ENCODE peak calls at places on chromosomes 7 and 10, in seven cellular contexts. One of them, this sample, is unnamed.

GRCh38 chr7:26143298-26144044 is 8.5 kb upstream of the NFE2L3 start:
- DNase-seq in memory B cell: no peak
- DNase-seq in posterior cingulate gyrus: no peak
- DNase-seq in A549: peak
- DNase-seq in nephron progenitor cell: no peak
- DNase-seq in H7: no peak
- DNase-seq in T-helper 9 cell: no peak
- DNase-seq in this sample: no peak

GRCh38 chr7:87216701-87217508 is 2.6 kb downstream of the TMEM243 start:
- DNase-seq in memory B cell: peak
- DNase-seq in T-helper 9 cell: no peak
- DNase-seq in nephron progenitor cell: no peak
- DNase-seq in H7: no peak
- DNase-seq in A549: no peak
- DNase-seq in posterior cingulate gyrus: no peak
- DNase-seq in this sample: peak

GRCh38 chr10:79074732-79075131 is 6.0 kb downstream of the ZMIZ1 start:
- DNase-seq in T-helper 9 cell: no peak
- DNase-seq in posterior cingulate gyrus: no peak
- DNase-seq in H7: no peak
- DNase-seq in memory B cell: no peak
- DNase-seq in A549: no peak
- DNase-seq in nephron progenitor cell: no peak
- DNase-seq in this sample: no peak

GRCh38 chr10:124058346-124059003 is 34.9 kb downstream of the CHST15 start:
- DNase-seq in A549: no peak
- DNase-seq in posterior cingulate gyrus: peak
- DNase-seq in nephron progenitor cell: no peak
- DNase-seq in H7: no peak
- DNase-seq in T-helper 9 cell: no peak
- DNase-seq in memory B cell: no peak
- DNase-seq in this sample: no peak

GRCh38 chr10:773562-774161 is 84.2 kb upstream of the DIP2C start:
- DNase-seq in T-helper 9 cell: no peak
- DNase-seq in A549: no peak
- DNase-seq in memory B cell: no peak
- DNase-seq in nephron progenitor cell: no peak
- DNase-seq in H7: peak
- DNase-seq in posterior cingulate gyrus: peak
- DNase-seq in this sample: no peak

GRCh38 chr7:136030867-136031318 is 53.7 kb upstream of the MTPN start:
- DNase-seq in H7: no peak
- DNase-seq in nephron progenitor cell: no peak
- DNase-seq in memory B cell: no peak
- DNase-seq in posterior cingulate gyrus: no peak
- DNase-seq in T-helper 9 cell: no peak
- DNase-seq in A549: no peak
- DNase-seq in this sample: no peak

GRCh38 chr10:60414877-60415585 is 25.4 kb upstream of the ANK3 start:
- DNase-seq in memory B cell: no peak
- DNase-seq in H7: no peak
- DNase-seq in nephron progenitor cell: no peak
- DNase-seq in A549: peak
- DNase-seq in T-helper 9 cell: no peak
- DNase-seq in posterior cingulate gyrus: no peak
- DNase-seq in this sample: no peak

GRCh38 chr10:12531305-12531738 is 182.0 kb downstream of the CAMK1D start:
- DNase-seq in nephron progenitor cell: no peak
- DNase-seq in memory B cell: no peak
- DNase-seq in T-helper 9 cell: no peak
- DNase-seq in A549: peak
- DNase-seq in H7: no peak
- DNase-seq in posterior cingulate gyrus: peak
- DNase-seq in this sample: no peak

GRCh38 chr7:140330128-140330527 is 68.2 kb downstream of the SLC37A3 start:
- DNase-seq in H7: no peak
- DNase-seq in posterior cingulate gyrus: peak
- DNase-seq in nephron progenitor cell: no peak
- DNase-seq in memory B cell: no peak
- DNase-seq in A549: no peak
- DNase-seq in T-helper 9 cell: no peak
- DNase-seq in this sample: no peak

GRCh38 chr7:143199040-143199439 is 15.8 kb downstream of the TAS2R39 start:
- DNase-seq in posterior cingulate gyrus: no peak
- DNase-seq in nephron progenitor cell: no peak
- DNase-seq in memory B cell: no peak
- DNase-seq in H7: no peak
- DNase-seq in A549: no peak
- DNase-seq in T-helper 9 cell: no peak
- DNase-seq in this sample: no peak